ENCODE peak calls at places on chromosomes 4 and X, in ten cellular contexts. L, E, S, P, H, B, C, V, T and Y are unnamed samples.

GRCh38 chr4:186669159-186669720 is 54.4 kb downstream of the FAT1 start:
- DNase-seq in L (no peak), E (peak; percentile 4), S (no peak), P (no peak), H (no peak), B (no peak), C (no peak), V (no peak), T (no peak), Y (no peak)

GRCh38 chrX:12367254-12367653 is 229.0 kb downstream of the FRMPD4 start:
- DNase-seq in L (no peak), E (no peak), S (no peak), P (no peak), H (no peak), B (no peak), C (no peak), V (no peak), T (no peak), Y (no peak)

GRCh38 chrX:4935387-4935786 is 1221.9 kb upstream of the PRKX start:
- DNase-seq in L (no peak), E (no peak), S (no peak), P (no peak), H (no peak), B (no peak), C (no peak), V (no peak), T (no peak), Y (no peak)

GRCh38 chrX:29042341-29042740 is 455.1 kb downstream of the IL1RAPL1 start:
- DNase-seq in L (no peak), E (no peak), S (no peak), P (no peak), H (no peak), B (no peak), C (no peak), V (no peak), T (no peak), Y (no peak)

GRCh38 chrX:153669174-153669890 is 4.3 kb downstream of the PNCK start:
- DNase-seq in L (peak; percentile 53), E (no peak), S (peak; percentile 21), P (peak; percentile 33), H (no peak), B (no peak), C (peak; percentile 20), V (no peak), T (no peak), Y (no peak)

GRCh38 chr4:171846232-171846631 is 33.0 kb downstream of the GALNTL6 start:
- DNase-seq in L (no peak), E (no peak), S (no peak), P (no peak), H (no peak), B (no peak), C (no peak), V (no peak), T (no peak), Y (no peak)

GRCh38 chr4:2797545-2798305 is 4.8 kb downstream of the SH3BP2 start:
- DNase-seq in L (no peak), E (no peak), S (no peak), P (no peak), H (no peak), B (peak; percentile 63), C (no peak), V (no peak), T (no peak), Y (no peak)

GRCh38 chr4:5798447-5798846 is 87.4 kb downstream of the EVC start:
- DNase-seq in L (no peak), E (no peak), S (no peak), P (no peak), H (no peak), B (no peak), C (no peak), V (no peak), T (no peak), Y (no peak)

GRCh38 chrX:10929747-10930146 is 181.4 kb upstream of the HCCS start:
- DNase-seq in L (no peak), E (no peak), S (no peak), P (no peak), H (no peak), B (no peak), C (no peak), V (no peak), T (no peak), Y (no peak)

GRCh38 chr4:41155194-41155830 is 59.0 kb downstream of the APBB2 start:
- DNase-seq in L (no peak), E (no peak), S (no peak), P (no peak), H (no peak), B (no peak), C (no peak), V (no peak), T (no peak), Y (no peak)

GRCh38 chrX:120305531-120306145 is 5.6 kb downstream of the TMEM255A start:
- DNase-seq in L (no peak), E (no peak), S (no peak), P (no peak), H (no peak), B (no peak), C (no peak), V (no peak), T (no peak), Y (no peak)

GRCh38 chrX:71292669-71293379 is 8.7 kb upstream of the ITGB1BP2 start:
- DNase-seq in L (no peak), E (no peak), S (no peak), P (no peak), H (no peak), B (no peak), C (no peak), V (no peak), T (no peak), Y (no peak)

GRCh38 chr4:4269856-4270255 is 20.1 kb downstream of the LYAR start:
- DNase-seq in L (no peak), E (no peak), S (no peak), P (peak; percentile 50), H (no peak), B (no peak), C (peak; percentile 68), V (no peak), T (peak; percentile 53), Y (peak; percentile 19)

GRCh38 chr4:14465057-14465456 is 537.2 kb upstream of the CPEB2 start:
- DNase-seq in L (no peak), E (no peak), S (no peak), P (no peak), H (no peak), B (no peak), C (no peak), V (no peak), T (no peak), Y (no peak)

GRCh38 chr4:141905751-141906150 is 269.4 kb downstream of the IL15 start:
- DNase-seq in L (no peak), E (no peak), S (no peak), P (no peak), H (no peak), B (no peak), C (no peak), V (no peak), T (no peak), Y (no peak)

GRCh38 chr4:151294833-151295496 is 18.0 kb downstream of the PRSS48 start:
- DNase-seq in L (no peak), E (no peak), S (no peak), P (no peak), H (no peak), B (no peak), C (no peak), V (no peak), T (no peak), Y (no peak)